ENCODE peak calls at places on chromosomes 5 and 9, in ten cellular contexts. P is transverse colon; L is GM06990; B is IMR-90; I is breast epithelium; H is stomach; Y is ascending aorta; D is colonic mucosa; Q is adrenal gland; J is CD8-positive, alpha-beta memory T cell. F is an unnamed sample. For H3K36me3 and H3K27me3, the result is how much of the 10 kb centered on the place peaks cover.

GRCh38 chr5:1008451-1009358 is at the start of gene NKD2:
- DNase-seq in P (peak), L (peak), B (no peak), I (peak), H (peak), Y (peak), D (peak), Q (peak), J (peak), F (peak)

GRCh38 chr9:90658783-90659182 is 16.2 kb upstream of the DIRAS2 start:
- DNase-seq in P (no peak), L (no peak), B (no peak), I (no peak), H (no peak), Y (no peak), D (no peak), Q (no peak), J (no peak), F (no peak)

GRCh38 chr9:137021574-137021978 is 6.5 kb downstream of the ABCA2 start:
- DNase-seq in P (no peak), L (no peak), B (no peak), I (no peak), H (no peak), Y (no peak), D (peak), Q (no peak), J (no peak), F (no peak)

GRCh38 chr5:18772475-18772874 is 1138.2 kb downstream of the TAF11L14 start:
- DNase-seq in P (no peak), L (no peak), B (no peak), I (no peak), H (no peak), Y (no peak), D (no peak), Q (no peak), J (no peak), F (no peak)

GRCh38 chr9:38131729-38132128 is 62.7 kb upstream of the SHB start:
- DNase-seq in P (no peak), L (no peak), B (no peak), I (no peak), H (no peak), Y (no peak), D (no peak), Q (no peak), J (no peak), F (no peak)

GRCh38 chr9:26477963-26478362 is 414.6 kb downstream of the CAAP1 start:
- DNase-seq in P (no peak), L (no peak), B (no peak), I (no peak), H (no peak), Y (no peak), D (no peak), Q (no peak), J (no peak), F (no peak)

GRCh38 chr5:139660105-139660915 is 12.2 kb downstream of the CXXC5 start:
- DNase-seq in P (peak), L (no peak), B (no peak), I (peak), H (peak), Y (peak), D (peak), Q (peak), J (no peak), F (no peak)

GRCh38 chr5:136166909-136167308 is 26.1 kb downstream of the SMIM32 start:
- DNase-seq in P (no peak), L (no peak), B (no peak), I (no peak), H (no peak), Y (no peak), D (no peak), Q (no peak), J (no peak), F (no peak)

GRCh38 chr9:133568186-133568585 is 33.7 kb downstream of the ADAMTSL2 start:
- DNase-seq in P (no peak), L (no peak), B (no peak), I (no peak), H (no peak), Y (no peak), D (no peak), Q (no peak), J (no peak), F (no peak)

GRCh38 chr9:135729480-135729879 is 27.5 kb downstream of the KCNT1 start:
- DNase-seq in P (no peak), L (no peak), B (no peak), I (no peak), H (no peak), Y (no peak), D (no peak), Q (no peak), J (no peak), F (no peak)

GRCh38 chr5:9284781-9285307 is 261.0 kb downstream of the SEMA5A start:
- DNase-seq in P (no peak), L (no peak), B (peak), I (no peak), H (no peak), Y (peak), D (no peak), Q (no peak), J (no peak), F (no peak)

GRCh38 chr5:77629553-77630245 is 8.8 kb downstream of the OTP start:
- DNase-seq in P (no peak), L (no peak), B (no peak), I (no peak), H (no peak), Y (no peak), D (no peak), Q (no peak), J (no peak), F (no peak)

GRCh38 chr5:95018946-95019345 is 265.9 kb downstream of the MCTP1 start:
- DNase-seq in P (no peak), L (no peak), B (no peak), I (no peak), H (no peak), Y (no peak), D (no peak), Q (no peak), J (no peak), F (no peak)

GRCh38 chr5:140319833-140320232 is 16.9 kb upstream of the PFDN1 start:
- DNase-seq in P (no peak), L (no peak), B (no peak), I (no peak), H (no peak), Y (peak), D (no peak), Q (no peak), J (no peak), F (no peak)

GRCh38 chr5:2710910-2711309 is 40.6 kb downstream of the IRX2 start:
- DNase-seq in P (no peak), L (no peak), B (no peak), I (no peak), H (no peak), Y (no peak), D (no peak), Q (no peak), J (no peak), F (no peak)

GRCh38 chr9:135228345-135228982 is 141.0 kb downstream of the OLFM1 start:
- DNase-seq in P (no peak), L (no peak), B (no peak), I (no peak), H (no peak), Y (no peak), D (no peak), Q (no peak), J (peak), F (peak)

GRCh38 chr9:99187311-99187710 is 34.4 kb downstream of the ALG2 start:
- DNase-seq in P (no peak), L (no peak), B (no peak), I (no peak), H (no peak), Y (no peak), D (no peak), Q (no peak), J (no peak), F (no peak)
- H3K4me3 ChIP-seq in P (no peak), L (no peak), B (no peak), I (no peak), H (no peak), Y (no peak), D (no peak), Q (no peak), J (no peak), F (no peak)

DNA sequence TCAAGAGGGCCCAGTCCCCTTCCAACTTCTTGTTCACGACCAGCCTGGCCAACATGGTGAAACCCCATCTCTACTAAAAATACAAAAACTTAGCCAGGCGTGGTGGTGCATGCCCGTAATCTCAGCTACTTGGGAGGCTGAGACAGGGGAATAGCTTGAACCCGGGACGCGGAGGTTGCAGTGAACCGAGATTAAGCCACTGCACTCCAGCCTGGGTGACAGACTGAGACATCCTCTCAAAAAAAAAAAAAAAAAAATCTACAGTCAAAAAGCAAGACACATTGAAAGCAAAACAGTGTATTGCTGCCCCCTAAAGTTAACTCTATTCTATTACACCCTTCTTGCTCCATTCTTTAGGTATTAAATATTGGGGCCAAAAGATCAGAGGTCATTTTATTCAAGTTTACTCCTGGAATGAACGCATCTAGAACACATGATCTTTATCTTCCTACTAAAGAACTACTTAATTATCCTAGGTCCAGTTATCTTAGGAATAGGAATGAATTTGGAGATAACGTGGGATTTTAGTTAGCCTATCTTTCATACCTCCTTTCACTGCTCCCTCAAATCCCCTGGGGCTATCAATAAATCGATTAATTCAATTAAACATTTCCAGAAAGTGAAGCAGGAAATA is 2.4 kb downstream of the ATG12 start:
- DNase-seq in P (peak), L (peak), B (peak), I (no peak), H (no peak), Y (no peak), D (no peak), Q (peak), J (peak), F (no peak)
- H3K36me3 ChIP-seq in P (under half), L (under half), B (under half), I (under half), H (under half), Y (under half), D (under half), Q (under half), J (under half), F (half or more)

GRCh38 chr5:172245046-172245445 is 38.5 kb downstream of the UBTD2 start:
- DNase-seq in P (no peak), L (no peak), B (no peak), I (no peak), H (no peak), Y (no peak), D (no peak), Q (no peak), J (no peak), F (no peak)
- H3K27me3 ChIP-seq in P (under half), L (under half), B (under half), I (under half), H (under half), Y (under half), D (under half), Q (under half), J (under half), F (under half)

GRCh38 chr5:14101922-14102321 is 41.2 kb upstream of the TRIO start:
- DNase-seq in P (no peak), L (no peak), B (peak), I (no peak), H (no peak), Y (no peak), D (no peak), Q (no peak), J (no peak), F (no peak)
- H3K4me3 ChIP-seq in P (no peak), L (no peak), B (no peak), I (no peak), H (no peak), Y (no peak), D (no peak), Q (no peak), J (no peak), F (no peak)

DNA sequence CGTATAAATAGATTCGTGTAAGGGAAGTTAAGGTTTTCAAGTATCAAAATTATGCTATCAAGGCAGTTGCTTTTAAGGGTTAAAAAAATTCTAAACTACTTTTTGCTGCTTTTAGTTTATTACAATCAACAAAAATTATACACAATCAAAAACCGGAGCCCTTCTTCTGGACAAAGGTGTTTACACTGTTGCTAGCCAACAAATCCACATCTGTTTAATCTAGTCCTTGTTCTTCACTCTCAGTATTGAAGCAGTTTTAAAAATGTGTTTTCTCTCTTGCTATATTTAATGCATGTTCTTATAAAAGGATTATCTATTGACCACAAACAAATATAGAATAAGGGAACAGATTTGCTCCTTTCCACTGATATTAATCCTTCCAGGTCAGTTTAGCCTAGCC is 2.5 kb downstream of the FEM1C start:
- DNase-seq in P (no peak), L (no peak), B (peak), I (no peak), H (no peak), Y (no peak), D (no peak), Q (no peak), J (no peak), F (no peak)
- H3K36me3 ChIP-seq in P (under half), L (under half), B (under half), I (under half), H (under half), Y (under half), D (under half), Q (under half), J (under half), F (half or more)

GRCh38 chr5:170525450-170526211 is 21.8 kb downstream of the KCNIP1 start:
- DNase-seq in P (no peak), L (no peak), B (no peak), I (no peak), H (no peak), Y (no peak), D (no peak), Q (no peak), J (no peak), F (peak)

GRCh38 chr5:170527998-170528397 is 24.2 kb downstream of the KCNIP1 start:
- DNase-seq in P (no peak), L (no peak), B (no peak), I (no peak), H (no peak), Y (no peak), D (no peak), Q (no peak), J (no peak), F (no peak)

GRCh38 chr5:170524576-170524975 is 20.8 kb downstream of the KCNIP1 start:
- DNase-seq in P (no peak), L (no peak), B (no peak), I (no peak), H (no peak), Y (no peak), D (no peak), Q (no peak), J (no peak), F (peak)

GRCh38 chr5:170533383-170533782 is 29.6 kb downstream of the KCNIP1 start:
- DNase-seq in P (no peak), L (no peak), B (no peak), I (no peak), H (peak), Y (no peak), D (no peak), Q (no peak), J (no peak), F (peak)

GRCh38 chr5:170528976-170529375 is 25.2 kb downstream of the KCNIP1 start:
- DNase-seq in P (no peak), L (no peak), B (no peak), I (no peak), H (no peak), Y (no peak), D (no peak), Q (no peak), J (no peak), F (no peak)
- H3K27me3 ChIP-seq in P (under half), L (under half), B (under half), I (under half), H (under half), Y (under half), D (under half), Q (under half), J (under half), F (under half)

GRCh38 chr5:157057459-157058370 is 1.2 kb downstream of the HAVCR1 start:
- DNase-seq in P (no peak), L (no peak), B (no peak), I (no peak), H (no peak), Y (no peak), D (no peak), Q (no peak), J (no peak), F (no peak)
- H3K4me3 ChIP-seq in P (no peak), L (no peak), B (no peak), I (no peak), H (no peak), Y (no peak), D (no peak), Q (no peak), J (no peak), F (no peak)

DNA sequence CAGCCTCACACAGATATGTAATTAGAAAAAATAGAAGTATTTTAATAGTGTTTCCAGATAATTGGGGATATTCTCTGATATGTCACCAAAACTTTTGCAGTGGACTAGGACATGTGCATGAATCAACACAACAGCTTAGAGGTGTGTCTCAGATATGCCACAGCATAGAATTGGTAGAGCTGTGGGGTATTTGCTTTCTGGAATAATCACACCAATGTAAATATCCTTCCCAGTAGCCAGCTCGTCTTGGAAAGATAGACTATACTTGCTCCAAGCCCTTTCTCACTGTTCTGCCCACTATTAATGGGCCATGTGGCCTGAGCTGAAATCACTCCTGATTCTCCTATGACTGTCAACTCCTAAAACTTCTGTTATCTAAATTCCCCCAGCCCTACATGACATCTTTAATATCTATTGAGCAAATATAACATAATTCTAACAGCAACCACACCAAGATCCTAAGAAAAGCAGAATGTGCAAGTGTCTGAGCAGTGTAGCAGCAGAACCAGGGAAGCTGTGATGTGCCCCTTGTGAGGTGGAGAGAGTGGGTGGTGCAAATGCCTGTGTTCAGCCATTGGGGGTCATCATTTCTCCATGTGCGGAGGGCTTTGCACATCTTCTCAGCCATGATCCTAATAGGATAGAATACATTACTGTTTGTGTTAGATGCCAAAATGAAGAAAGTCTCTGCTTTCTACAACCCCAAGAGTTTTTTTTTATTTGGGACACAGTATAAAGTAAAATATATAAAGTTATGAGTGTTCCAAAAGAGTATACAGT is 65.0 kb downstream of the MELK start:
- DNase-seq in P (no peak), L (no peak), B (no peak), I (no peak), H (no peak), Y (no peak), D (no peak), Q (no peak), J (no peak), F (no peak)
- H3K36me3 ChIP-seq in P (under half), L (under half), B (under half), I (under half), H (under half), Y (under half), D (under half), Q (under half), J (under half), F (half or more)

GRCh38 chr9:119153402-119153801 is 215.8 kb downstream of the BRINP1 start:
- DNase-seq in P (no peak), L (no peak), B (no peak), I (no peak), H (no peak), Y (no peak), D (no peak), Q (no peak), J (no peak), F (no peak)
- H3K27me3 ChIP-seq in P (under half), L (under half), B (under half), I (under half), H (under half), Y (under half), D (under half), Q (under half), J (under half), F (under half)

GRCh38 chr5:127909821-127910220 is 173.7 kb upstream of the SLC12A2 start:
- DNase-seq in P (no peak), L (no peak), B (no peak), I (no peak), H (no peak), Y (no peak), D (no peak), Q (no peak), J (no peak), F (no peak)
- H3K4me3 ChIP-seq in P (no peak), L (no peak), B (no peak), I (no peak), H (no peak), Y (no peak), D (no peak), Q (no peak), J (no peak), F (no peak)